ENCODE peak calls at places on chromosomes 12 and 14, in six cellular contexts. One of them, this sample, is unnamed.

GRCh38 chr12:106855221-106855758 is 80.8 kb downstream of the RIC8B start:
- DNase-seq in H1: no peak
- DNase-seq in H9: no peak
- DNase-seq in neuronal stem cell: no peak
- DNase-seq in mesendoderm: no peak
- DNase-seq in mesenchymal stem cell: no peak
- DNase-seq in this sample: no peak

GRCh38 chr12:91344408-91344807 is 161.8 kb upstream of the DCN start:
- DNase-seq in mesendoderm: no peak
- DNase-seq in H1: no peak
- DNase-seq in mesenchymal stem cell: no peak
- DNase-seq in neuronal stem cell: no peak
- DNase-seq in H9: no peak
- DNase-seq in this sample: no peak

GRCh38 chr14:39875028-39875427 is 442.8 kb upstream of the FBXO33 start:
- DNase-seq in mesenchymal stem cell: no peak
- DNase-seq in H9: no peak
- DNase-seq in H1: no peak
- DNase-seq in neuronal stem cell: no peak
- DNase-seq in mesendoderm: no peak
- DNase-seq in this sample: no peak

GRCh38 chr12:5246196-5246595 is 185.7 kb upstream of the NTF3 start:
- DNase-seq in mesendoderm: peak; percentile 73
- DNase-seq in neuronal stem cell: no peak
- DNase-seq in H9: peak; percentile 91
- DNase-seq in mesenchymal stem cell: no peak
- DNase-seq in H1: peak; percentile 58
- DNase-seq in this sample: no peak

GRCh38 chr12:29176951-29177350 is 27.9 kb downstream of the FAR2 start:
- DNase-seq in neuronal stem cell: no peak
- DNase-seq in H9: no peak
- DNase-seq in mesendoderm: no peak
- DNase-seq in H1: no peak
- DNase-seq in mesenchymal stem cell: peak; percentile 24
- DNase-seq in this sample: peak; percentile 50

GRCh38 chr14:103532216-103533136 is 3.5 kb downstream of the TRMT61A start:
- DNase-seq in mesendoderm: no peak
- DNase-seq in mesenchymal stem cell: no peak
- DNase-seq in H1: no peak
- DNase-seq in neuronal stem cell: no peak
- DNase-seq in H9: no peak
- DNase-seq in this sample: no peak

GRCh38 chr12:12010277-12011031 is 60.3 kb upstream of the BCL2L14 start:
- DNase-seq in H1: no peak
- DNase-seq in neuronal stem cell: no peak
- DNase-seq in H9: no peak
- DNase-seq in mesendoderm: no peak
- DNase-seq in mesenchymal stem cell: peak; percentile 62
- DNase-seq in this sample: peak; percentile 61

GRCh38 chr12:124538194-124539082 is 29.0 kb downstream of the NCOR2 start:
- DNase-seq in H1: no peak
- DNase-seq in H9: no peak
- DNase-seq in mesenchymal stem cell: peak; percentile 56
- DNase-seq in neuronal stem cell: no peak
- DNase-seq in mesendoderm: no peak
- DNase-seq in this sample: no peak

GRCh38 chr14:67111031-67111430 is 78.2 kb upstream of the GARIN2 start:
- DNase-seq in H1: no peak
- DNase-seq in neuronal stem cell: no peak
- DNase-seq in mesendoderm: no peak
- DNase-seq in mesenchymal stem cell: no peak
- DNase-seq in H9: no peak
- DNase-seq in this sample: no peak

GRCh38 chr12:57465747-57466505 is 6.3 kb downstream of the GLI1 start:
- DNase-seq in H1: no peak
- DNase-seq in mesenchymal stem cell: no peak
- DNase-seq in neuronal stem cell: no peak
- DNase-seq in H9: peak; percentile 17
- DNase-seq in mesendoderm: no peak
- DNase-seq in this sample: no peak

GRCh38 chr14:73725116-73726024 is 11.2 kb upstream of the PNMA1 start:
- DNase-seq in mesenchymal stem cell: peak; percentile 62
- DNase-seq in H1: no peak
- DNase-seq in H9: no peak
- DNase-seq in mesendoderm: peak; percentile 64
- DNase-seq in neuronal stem cell: no peak
- DNase-seq in this sample: peak; percentile 59

GRCh38 chr14:67524152-67524963 is 8.7 kb upstream of the PLEKHH1 start:
- DNase-seq in mesenchymal stem cell: peak; percentile 35
- DNase-seq in H9: no peak
- DNase-seq in neuronal stem cell: no peak
- DNase-seq in H1: no peak
- DNase-seq in mesendoderm: no peak
- DNase-seq in this sample: no peak

GRCh38 chr14:43795600-43796228 is 711.4 kb downstream of the FSCB start:
- DNase-seq in neuronal stem cell: no peak
- DNase-seq in H1: no peak
- DNase-seq in mesendoderm: peak; percentile 39
- DNase-seq in mesenchymal stem cell: peak; percentile 52
- DNase-seq in H9: no peak
- DNase-seq in this sample: peak; percentile 0

GRCh38 chr14:55867726-55868125 is 250.5 kb upstream of the PELI2 start:
- DNase-seq in mesenchymal stem cell: no peak
- DNase-seq in H9: no peak
- DNase-seq in mesendoderm: no peak
- DNase-seq in neuronal stem cell: no peak
- DNase-seq in H1: no peak
- DNase-seq in this sample: peak; percentile 52

GRCh38 chr14:21997300-21997699 is 323.7 kb upstream of the OR4E1 start:
- DNase-seq in H1: no peak
- DNase-seq in mesendoderm: peak; percentile 90
- DNase-seq in neuronal stem cell: peak; percentile 43
- DNase-seq in mesenchymal stem cell: peak; percentile 2
- DNase-seq in H9: peak; percentile 74
- DNase-seq in this sample: peak; percentile 4

GRCh38 chr12:9335867-9336266 is 127.7 kb upstream of the PZP start:
- DNase-seq in neuronal stem cell: no peak
- DNase-seq in H9: no peak
- DNase-seq in mesenchymal stem cell: no peak
- DNase-seq in mesendoderm: no peak
- DNase-seq in H1: no peak
- DNase-seq in this sample: no peak

GRCh38 chr12:58067610-58068387 is 126.4 kb downstream of the ATP23 start:
- DNase-seq in mesendoderm: peak; percentile 15
- DNase-seq in neuronal stem cell: no peak
- DNase-seq in mesenchymal stem cell: peak; percentile 67
- DNase-seq in H1: no peak
- DNase-seq in H9: no peak
- DNase-seq in this sample: peak; percentile 57

GRCh38 chr14:29927596-29928341 is at the start of gene PRKD1:
- DNase-seq in H1: no peak
- DNase-seq in mesenchymal stem cell: peak; percentile 76
- DNase-seq in neuronal stem cell: peak; percentile 57
- DNase-seq in H9: peak; percentile 65
- DNase-seq in mesendoderm: peak; percentile 86
- DNase-seq in this sample: peak; percentile 62

GRCh38 chr12:125185311-125185739 is 120.1 kb downstream of the AACS start:
- DNase-seq in mesenchymal stem cell: no peak
- DNase-seq in mesendoderm: peak; percentile 83
- DNase-seq in H1: no peak
- DNase-seq in H9: peak; percentile 81
- DNase-seq in neuronal stem cell: peak; percentile 79
- DNase-seq in this sample: no peak

GRCh38 chr12:110565919-110566871 is 16.9 kb downstream of the PPTC7 start:
- DNase-seq in neuronal stem cell: no peak
- DNase-seq in mesenchymal stem cell: no peak
- DNase-seq in mesendoderm: peak; percentile 60
- DNase-seq in H1: no peak
- DNase-seq in H9: no peak
- DNase-seq in this sample: no peak

GRCh38 chr12:112422531-112422930 is 3.8 kb downstream of the PTPN11 start:
- DNase-seq in neuronal stem cell: no peak
- DNase-seq in mesenchymal stem cell: peak; percentile 74
- DNase-seq in H9: no peak
- DNase-seq in mesendoderm: peak; percentile 20
- DNase-seq in H1: no peak
- DNase-seq in this sample: no peak

GRCh38 chr14:70162353-70162752 is 26.4 kb downstream of the SLC8A3 start:
- DNase-seq in mesenchymal stem cell: no peak
- DNase-seq in H1: no peak
- DNase-seq in neuronal stem cell: no peak
- DNase-seq in mesendoderm: no peak
- DNase-seq in H9: no peak
- DNase-seq in this sample: no peak

GRCh38 chr14:50452979-50453705 is 56.5 kb upstream of the CDKL1 start:
- DNase-seq in H9: no peak
- DNase-seq in mesenchymal stem cell: peak; percentile 56
- DNase-seq in mesendoderm: peak; percentile 7
- DNase-seq in neuronal stem cell: no peak
- DNase-seq in H1: no peak
- DNase-seq in this sample: peak; percentile 86

GRCh38 chr12:108129017-108129812 is at the start of gene WSCD2:
- DNase-seq in neuronal stem cell: peak; percentile 87
- DNase-seq in mesenchymal stem cell: peak; percentile 0
- DNase-seq in H9: peak; percentile 92
- DNase-seq in H1: peak; percentile 67
- DNase-seq in mesendoderm: peak; percentile 98
- DNase-seq in this sample: no peak

GRCh38 chr14:93185333-93185688 is 194 bp downstream of the LYSET start:
- DNase-seq in mesenchymal stem cell: no peak
- DNase-seq in H1: no peak
- DNase-seq in mesendoderm: no peak
- DNase-seq in neuronal stem cell: no peak
- DNase-seq in H9: no peak
- DNase-seq in this sample: no peak

GRCh38 chr14:101462726-101463565 is 98.3 kb upstream of the DIO3 start:
- DNase-seq in H9: no peak
- DNase-seq in mesendoderm: no peak
- DNase-seq in neuronal stem cell: no peak
- DNase-seq in mesenchymal stem cell: no peak
- DNase-seq in H1: no peak
- DNase-seq in this sample: no peak

GRCh38 chr14:104874571-104875411 is 9.7 kb downstream of the CEP170B start:
- DNase-seq in H1: no peak
- DNase-seq in H9: no peak
- DNase-seq in neuronal stem cell: no peak
- DNase-seq in mesendoderm: no peak
- DNase-seq in mesenchymal stem cell: no peak
- DNase-seq in this sample: no peak

GRCh38 chr14:104872469-104873341 is 7.6 kb downstream of the CEP170B start:
- DNase-seq in mesenchymal stem cell: peak; percentile 30
- DNase-seq in mesendoderm: peak; percentile 51
- DNase-seq in neuronal stem cell: no peak
- DNase-seq in H9: peak; percentile 82
- DNase-seq in H1: no peak
- DNase-seq in this sample: peak; percentile 37

GRCh38 chr14:104871656-104872468 is 6.8 kb downstream of the CEP170B start:
- DNase-seq in H9: no peak
- DNase-seq in mesendoderm: no peak
- DNase-seq in mesenchymal stem cell: no peak
- DNase-seq in H1: no peak
- DNase-seq in neuronal stem cell: no peak
- DNase-seq in this sample: no peak

GRCh38 chr14:104874110-104874531 is 9.1 kb downstream of the CEP170B start:
- DNase-seq in H9: no peak
- DNase-seq in mesendoderm: no peak
- DNase-seq in H1: no peak
- DNase-seq in neuronal stem cell: no peak
- DNase-seq in mesenchymal stem cell: no peak
- DNase-seq in this sample: no peak

GRCh38 chr14:104873380-104874055 is 8.4 kb downstream of the CEP170B start:
- DNase-seq in H1: no peak
- DNase-seq in H9: no peak
- DNase-seq in neuronal stem cell: no peak
- DNase-seq in mesendoderm: no peak
- DNase-seq in mesenchymal stem cell: no peak
- DNase-seq in this sample: no peak
- H2BK15ac ChIP-seq in H1: peak overlapping the region; percentile 61
- H2BK15ac ChIP-seq in H9: no peak overlapping the region
- H2BK15ac ChIP-seq in neuronal stem cell: peak overlapping the region; percentile 73
- H2BK15ac ChIP-seq in mesendoderm: no peak overlapping the region
- H2BK15ac ChIP-seq in mesenchymal stem cell: no peak overlapping the region
- H2BK15ac ChIP-seq in this sample: no peak overlapping the region

GRCh38 chr14:105389976-105390848 is 8.1 kb upstream of the TEX22 start:
- DNase-seq in mesendoderm: no peak
- DNase-seq in neuronal stem cell: no peak
- DNase-seq in mesenchymal stem cell: no peak
- DNase-seq in H9: no peak
- DNase-seq in H1: no peak
- DNase-seq in this sample: no peak
- H3K27ac ChIP-seq in mesendoderm: no peak overlapping the region
- H3K27ac ChIP-seq in neuronal stem cell: no peak overlapping the region
- H3K27ac ChIP-seq in mesenchymal stem cell: no peak overlapping the region
- H3K27ac ChIP-seq in H9: no peak overlapping the region
- H3K27ac ChIP-seq in H1: no peak overlapping the region
- H3K27ac ChIP-seq in this sample: no peak overlapping the region

GRCh38 chr14:32370720-32371119 is 41.6 kb downstream of the AKAP6 start:
- DNase-seq in mesendoderm: no peak
- DNase-seq in neuronal stem cell: no peak
- DNase-seq in H9: no peak
- DNase-seq in H1: no peak
- DNase-seq in mesenchymal stem cell: peak; percentile 79
- DNase-seq in this sample: peak; percentile 89
- H2BK15ac ChIP-seq in mesendoderm: no peak overlapping the region
- H2BK15ac ChIP-seq in neuronal stem cell: no peak overlapping the region
- H2BK15ac ChIP-seq in H9: no peak overlapping the region
- H2BK15ac ChIP-seq in H1: no peak overlapping the region
- H2BK15ac ChIP-seq in mesenchymal stem cell: no peak overlapping the region
- H2BK15ac ChIP-seq in this sample: no peak overlapping the region

DNA sequence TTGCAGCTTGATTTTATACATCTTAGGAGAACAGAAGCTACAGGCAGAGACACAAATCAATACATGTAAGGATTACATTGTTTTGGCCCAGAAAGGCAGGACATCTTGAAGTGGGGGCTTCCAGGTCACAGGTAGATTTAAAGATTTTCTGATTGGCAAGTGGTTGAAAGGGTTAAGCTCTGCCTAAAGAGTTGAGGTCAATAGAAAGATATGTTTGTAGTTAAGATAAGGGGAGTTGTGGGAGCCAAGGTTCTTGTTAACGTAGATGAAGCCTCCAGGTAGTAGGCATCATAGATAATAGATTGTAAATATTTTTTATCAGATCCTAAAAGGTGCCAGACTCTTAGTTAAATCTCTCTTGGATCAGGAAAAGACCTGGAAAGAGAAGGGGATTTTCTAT is 5.5 kb upstream of the DHRS2 start:
- DNase-seq in mesenchymal stem cell: no peak
- DNase-seq in mesendoderm: peak; percentile 57
- DNase-seq in H1: no peak
- DNase-seq in neuronal stem cell: no peak
- DNase-seq in H9: no peak
- DNase-seq in this sample: no peak
- H3K27ac ChIP-seq in mesenchymal stem cell: no peak overlapping the region
- H3K27ac ChIP-seq in mesendoderm: peak overlapping the region; percentile 39
- H3K27ac ChIP-seq in H1: no peak overlapping the region
- H3K27ac ChIP-seq in neuronal stem cell: no peak overlapping the region
- H3K27ac ChIP-seq in H9: no peak overlapping the region
- H3K27ac ChIP-seq in this sample: no peak overlapping the region